ENCODE peak calls at places on chromosomes 16 and 17, in eight cellular contexts. Z, O, F, H, B, J, L and W are unnamed samples.
A peak's percentile ranks its signal among the peaks of the same experiment; 100 is the strongest.

GRCh38 chr16:48003226-48003907 is 152.4 kb downstream of the ABCC12 start:
- DNase-seq in J (no peak), B (peak; percentile 45), F (no peak), H (no peak), L (peak; percentile 52), Z (no peak), O (no peak), W (no peak)

GRCh38 chr16:9053006-9053601 is 38.3 kb upstream of the HAPSTR1 start:
- DNase-seq in O (peak; percentile 88), H (peak; percentile 89), Z (no peak), B (peak; percentile 82), F (peak; percentile 66), J (no peak), L (peak; percentile 55), W (peak; percentile 33)

GRCh38 chr17:64622931-64623654 is 39.0 kb downstream of the SMURF2 start:
- DNase-seq in Z (no peak), H (peak; percentile 98), B (no peak), F (no peak), J (no peak), O (no peak), L (peak; percentile 85), W (no peak)

GRCh38 chr16:21101631-21102420 is 48.8 kb downstream of the DNAH3 start:
- DNase-seq in O (no peak), L (peak; percentile 31), B (peak; percentile 9), H (peak; percentile 37), F (no peak), J (no peak), Z (peak; percentile 30), W (no peak)

GRCh38 chr17:78774956-78775571 is 7.0 kb downstream of the CYTH1 start:
- DNase-seq in J (no peak), Z (peak; percentile 58), L (no peak), H (no peak), B (no peak), F (no peak), O (no peak), W (no peak)

GRCh38 chr17:81189670-81190530 is 23.9 kb upstream of the AATK start:
- DNase-seq in H (peak; percentile 26), L (no peak), F (no peak), J (no peak), O (no peak), B (no peak), Z (no peak), W (no peak)

GRCh38 chr16:74749291-74750055 is 25.1 kb downstream of the FA2H start:
- DNase-seq in F (no peak), H (no peak), B (no peak), Z (no peak), L (no peak), J (no peak), O (no peak), W (no peak)

GRCh38 chr16:82031116-82032084 is 3.7 kb upstream of the HSD17B2 start:
- DNase-seq in L (peak; percentile 55), H (peak; percentile 71), J (peak; percentile 26), O (peak; percentile 46), F (peak; percentile 70), B (peak; percentile 33), Z (no peak), W (no peak)

GRCh38 chr16:3212006-3212405 is 23.0 kb downstream of the ZNF200 start:
- DNase-seq in F (no peak), L (no peak), Z (no peak), J (no peak), B (no peak), H (no peak), O (no peak), W (no peak)

GRCh38 chr17:37762669-37763068 is 17.8 kb upstream of the HNF1B start:
- DNase-seq in J (no peak), Z (no peak), L (no peak), O (no peak), H (no peak), F (no peak), B (no peak), W (no peak)

GRCh38 chr17:67557052-67557845 is 160.5 kb upstream of the NOL11 start:
- DNase-seq in H (no peak), F (no peak), J (no peak), O (no peak), L (no peak), B (no peak), Z (no peak), W (no peak)

GRCh38 chr16:1729026-1729425 is 23.0 kb downstream of the MAPK8IP3 start:
- DNase-seq in F (no peak), O (no peak), H (no peak), B (no peak), J (no peak), L (no peak), Z (no peak), W (no peak)

GRCh38 chr17:50173335-50173941 is 7.6 kb downstream of the SGCA start:
- DNase-seq in O (no peak), F (no peak), Z (no peak), H (peak; percentile 98), L (peak; percentile 90), B (no peak), J (no peak), W (no peak)

GRCh38 chr17:57987582-57988300 is at the start of gene VEZF1:
- DNase-seq in L (peak; percentile 44), B (peak; percentile 80), F (peak; percentile 81), J (peak; percentile 60), Z (peak; percentile 71), O (peak; percentile 74), H (peak; percentile 83), W (peak; percentile 90)